ENCODE peak calls at places on chromosomes 12 and 14, in six cellular contexts. B is right lobe of liver, Y is Karpas-422, A is neural progenitor cell, C is IMR-90, F is SK-N-SH. K is an unnamed sample.

GRCh38 chr12:94534761-94535613 is 75.3 kb upstream of the CEP83 start:
- DNase-seq in A (peak; percentile 70), Y (no peak), C (no peak), F (no peak), B (no peak), K (no peak)

GRCh38 chr12:117028254-117028653 is 71.0 kb downstream of the TESC start:
- DNase-seq in Y (no peak), C (no peak), B (peak; percentile 39), A (no peak), F (no peak), K (no peak)

GRCh38 chr12:48973531-48973930 is 2.0 kb upstream of the WNT10B start:
- DNase-seq in A (peak; percentile 48), Y (no peak), F (peak; percentile 40), B (no peak), C (no peak), K (no peak)

GRCh38 chr14:97385727-97386126 is 588.5 kb downstream of the VRK1 start:
- DNase-seq in B (no peak), C (no peak), A (no peak), F (no peak), Y (no peak), K (no peak)

GRCh38 chr12:14260011-14260993 is 105.2 kb upstream of the ATF7IP start:
- DNase-seq in A (peak; percentile 93), C (peak; percentile 93), F (no peak), B (peak; percentile 85), Y (no peak), K (peak; percentile 67)

GRCh38 chr12:95004610-95005009 is 1.1 kb upstream of the NDUFA12 start:
- DNase-seq in Y (no peak), C (peak; percentile 24), F (no peak), A (no peak), B (no peak), K (no peak)

GRCh38 chr12:49909826-49910225 is 6.1 kb upstream of the FAIM2 start:
- DNase-seq in F (no peak), Y (no peak), B (no peak), C (peak; percentile 69), A (peak; percentile 65), K (peak; percentile 70)

GRCh38 chr12:48197549-48197966 is 5.5 kb downstream of the OR10AD1 start:
- DNase-seq in B (no peak), F (peak; percentile 41), C (no peak), A (peak; percentile 37), Y (peak; percentile 72), K (no peak)

GRCh38 chr12:169528-170360 is 44.2 kb downstream of the SLC6A12 start:
- DNase-seq in A (peak; percentile 33), F (no peak), B (no peak), C (no peak), Y (peak; percentile 43), K (no peak)

GRCh38 chr14:103856105-103856504 is 8.7 kb upstream of the PPP1R13B start:
- DNase-seq in F (no peak), A (peak; percentile 33), B (no peak), C (no peak), Y (peak; percentile 53), K (no peak)

GRCh38 chr14:73720636-73721035 is 6.5 kb upstream of the PNMA1 start:
- DNase-seq in F (peak; percentile 71), B (no peak), C (no peak), Y (no peak), A (no peak), K (no peak)

GRCh38 chr12:77213316-77213715 is 147.9 kb upstream of the E2F7 start:
- DNase-seq in Y (no peak), B (no peak), F (no peak), C (no peak), A (no peak), K (no peak)

GRCh38 chr12:110073049-110073831 is 24.9 kb upstream of the C12orf76 start:
- DNase-seq in F (peak; percentile 60), A (no peak), B (peak; percentile 68), C (no peak), Y (peak; percentile 46), K (peak; percentile 8)

GRCh38 chr12:110766311-110767154 is 23.8 kb upstream of the PPP1CC start:
- DNase-seq in Y (peak; percentile 36), B (peak; percentile 48), F (no peak), A (no peak), C (no peak), K (no peak)

GRCh38 chr12:92462527-92462926 is 240.3 kb upstream of the PLEKHG7 start:
- DNase-seq in F (no peak), Y (no peak), A (no peak), B (no peak), C (no peak), K (no peak)

GRCh38 chr12:92465786-92466185 is 237.0 kb upstream of the PLEKHG7 start:
- DNase-seq in A (no peak), B (no peak), Y (no peak), C (no peak), F (no peak), K (no peak)

GRCh38 chr12:92466391-92467305 is 236.1 kb upstream of the PLEKHG7 start:
- DNase-seq in B (no peak), Y (no peak), F (no peak), C (peak; percentile 62), A (peak; percentile 71), K (no peak)

GRCh38 chr12:92463171-92463570 is 239.6 kb upstream of the PLEKHG7 start:
- DNase-seq in F (no peak), B (no peak), Y (no peak), A (no peak), C (no peak), K (no peak)

GRCh38 chr12:92464911-92465310 is 237.9 kb upstream of the PLEKHG7 start:
- DNase-seq in B (no peak), C (no peak), Y (no peak), F (no peak), A (no peak), K (no peak)
- H3K27ac ChIP-seq in B (no peak overlapping the region), C (no peak overlapping the region), Y (no peak overlapping the region), F (no peak overlapping the region), A (no peak overlapping the region), K (no peak overlapping the region)

DNA sequence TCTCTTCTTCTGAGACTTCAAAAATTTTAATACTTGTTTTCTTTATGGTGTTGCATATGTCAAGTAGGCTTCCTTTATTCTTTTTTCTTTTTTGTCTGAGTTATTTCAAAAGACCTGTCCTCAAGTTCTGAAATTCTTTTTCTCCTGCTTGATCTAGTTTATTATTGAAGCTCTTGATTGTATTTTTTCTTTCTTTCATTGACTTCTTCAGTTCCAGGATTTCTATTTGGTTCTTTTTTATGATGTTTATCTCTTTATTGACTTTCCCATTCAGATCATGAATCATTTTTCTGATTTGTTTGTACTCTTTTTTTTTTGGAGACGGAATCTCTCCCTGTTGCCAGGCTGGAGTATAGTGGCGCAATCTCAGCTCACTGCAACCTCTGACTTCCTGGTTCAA is 34.1 kb downstream of the IFT43 start:
- DNase-seq in F (no peak), A (no peak), Y (peak; percentile 63), B (no peak), C (no peak), K (no peak)
- H3K27ac ChIP-seq in F (no peak overlapping the region), A (no peak overlapping the region), Y (no peak overlapping the region), B (no peak overlapping the region), C (no peak overlapping the region), K (no peak overlapping the region)

DNA sequence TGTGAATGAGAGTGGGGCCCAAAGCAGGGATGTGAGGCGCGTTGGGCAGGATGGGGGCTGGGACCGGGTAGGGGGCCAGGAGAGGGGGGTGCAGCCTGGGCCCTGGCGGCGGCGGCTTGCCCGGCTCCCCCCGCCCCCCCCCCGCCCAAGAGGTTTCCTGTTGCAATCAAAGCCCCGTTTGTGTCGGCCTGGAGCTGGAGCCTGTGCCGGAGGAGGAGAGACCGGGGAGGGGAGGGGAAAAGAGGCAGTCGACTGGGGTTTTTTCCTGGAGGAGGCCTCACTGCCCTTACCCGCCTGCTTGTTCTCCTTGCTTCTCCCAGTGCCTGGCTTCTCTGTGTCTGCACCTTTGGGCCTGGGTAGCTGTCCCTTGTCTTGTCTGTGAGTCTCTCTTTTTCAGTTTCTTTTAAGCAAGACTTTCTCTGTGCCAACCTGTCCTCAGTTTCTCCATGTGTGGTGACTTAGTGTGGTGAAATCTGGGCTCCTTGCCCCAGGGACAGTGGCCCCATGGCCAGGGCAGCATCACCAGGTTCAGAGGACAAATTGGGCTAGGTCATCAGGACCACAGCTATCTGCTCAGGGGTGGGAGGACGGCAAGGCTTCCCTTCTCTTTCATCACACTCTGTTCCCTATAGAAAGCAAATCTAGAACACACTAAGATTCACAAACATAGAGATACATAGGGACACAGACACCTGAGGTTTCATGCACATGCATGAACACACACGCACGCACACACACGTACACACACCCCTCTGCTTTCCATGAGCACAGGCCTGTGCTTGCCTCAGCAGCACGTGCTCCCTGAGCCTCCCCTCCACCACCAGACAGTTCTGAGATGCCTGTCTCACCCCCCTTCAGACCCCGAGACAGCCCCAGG is 8.4 kb downstream of the RARG start:
- DNase-seq in A (peak; percentile 50), Y (no peak), C (peak; percentile 60), B (no peak), F (peak; percentile 61), K (no peak)
- H3K27ac ChIP-seq in A (no peak overlapping the region), Y (no peak overlapping the region), C (peak overlapping the region; percentile 93), B (no peak overlapping the region), F (peak overlapping the region; percentile 99), K (peak overlapping the region; percentile 99)

DNA sequence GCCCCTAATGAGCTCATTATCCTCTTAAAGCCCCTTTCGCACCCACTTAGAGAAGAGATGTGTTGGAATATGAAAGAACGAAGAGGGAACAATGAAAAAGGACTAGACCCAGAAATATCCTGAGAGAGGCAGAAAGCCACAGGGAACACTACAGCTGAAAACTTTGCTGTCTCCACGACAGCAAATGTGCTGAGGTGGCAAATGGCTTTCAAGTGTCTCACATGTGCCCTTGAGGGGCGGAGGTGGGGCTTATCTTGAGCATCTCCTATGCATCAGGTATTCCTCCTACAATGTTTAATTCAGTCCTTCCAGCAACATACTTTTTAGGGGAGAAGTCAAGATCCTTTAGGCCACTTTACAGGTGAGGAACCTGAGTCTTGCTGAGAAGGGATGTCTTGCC is 62.9 kb downstream of the WSCD2 start:
- DNase-seq in A (no peak), B (no peak), F (no peak), C (no peak), Y (no peak), K (no peak)
- H3K27ac ChIP-seq in A (no peak overlapping the region), B (no peak overlapping the region), F (no peak overlapping the region), C (no peak overlapping the region), Y (no peak overlapping the region), K (no peak overlapping the region)

DNA sequence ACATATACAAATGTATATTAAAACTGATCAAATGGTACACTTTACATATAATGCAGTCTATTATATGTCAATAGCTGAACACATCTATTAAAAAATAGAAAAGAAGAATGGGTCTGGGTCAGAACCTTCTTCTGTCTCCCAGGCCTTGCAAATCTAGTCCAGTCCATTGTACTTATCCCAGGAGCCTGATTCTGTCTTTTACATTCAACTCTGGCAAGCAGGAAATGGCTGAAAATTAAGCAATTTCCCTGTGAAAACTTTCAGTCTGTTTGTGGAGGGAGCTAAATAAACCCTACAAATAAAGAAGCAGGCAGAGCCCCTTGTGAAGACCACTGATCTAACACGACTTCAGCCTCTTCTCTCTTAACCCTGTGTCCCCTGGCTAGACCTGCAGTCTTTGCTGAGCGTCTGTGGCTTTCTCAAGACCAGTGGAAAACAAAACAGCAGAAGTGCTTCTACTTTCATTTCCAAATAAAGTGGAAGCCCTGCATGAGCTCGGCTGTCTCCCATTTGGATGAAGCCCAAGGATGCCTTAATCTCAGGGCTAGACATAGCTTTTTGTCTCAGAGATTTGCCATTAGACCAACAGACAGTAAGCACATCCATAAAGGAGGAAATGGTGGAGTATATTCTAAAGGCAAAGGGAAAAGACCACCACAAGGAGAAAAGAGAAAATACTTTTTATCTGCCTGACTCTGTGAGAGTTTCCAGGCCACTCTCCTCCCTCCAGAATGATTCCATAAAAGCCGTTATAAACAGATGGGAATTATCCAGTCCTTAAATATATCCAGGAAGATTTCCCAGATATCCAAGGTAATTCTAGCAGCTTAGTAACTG is 48.2 kb downstream of the CRACR2A start:
- DNase-seq in A (no peak), Y (no peak), B (no peak), F (no peak), C (peak; percentile 10), K (no peak)
- H3K27ac ChIP-seq in A (no peak overlapping the region), Y (no peak overlapping the region), B (peak overlapping the region; percentile 61), F (no peak overlapping the region), C (no peak overlapping the region), K (no peak overlapping the region)

GRCh38 chr12:3216726-3217682 is 139.8 kb downstream of the TSPAN9 start:
- DNase-seq in F (no peak), C (peak; percentile 88), B (no peak), Y (no peak), A (no peak), K (peak; percentile 96)
- H3K27ac ChIP-seq in F (peak overlapping the region; percentile 75), C (peak overlapping the region; percentile 52), B (no peak overlapping the region), Y (no peak overlapping the region), A (no peak overlapping the region), K (peak overlapping the region; percentile 89)